ENCODE peak calls at places on chromosomes 7 and 10, in seven cellular contexts. V is mammary epithelial cell, X is heart right ventricle, P is epithelial cell of esophagus, C is spleen, R is cardiac fibroblast, B is kidney epithelial cell. W is an unnamed sample.

GRCh38 chr10:14235511-14235910 is 95.2 kb downstream of the FRMD4A start:
- DNase-seq in V (no peak), X (no peak), P (no peak), C (no peak), R (no peak), B (no peak), W (no peak)

GRCh38 chr10:13450078-13450477 is 78.7 kb downstream of the BEND7 start:
- DNase-seq in V (peak; percentile 81), X (no peak), P (peak; percentile 90), C (no peak), R (peak; percentile 68), B (no peak), W (peak; percentile 32)

GRCh38 chr10:125455855-125456254 is 227.1 kb downstream of the TEX36 start:
- DNase-seq in V (no peak), X (no peak), P (peak; percentile 23), C (no peak), R (no peak), B (no peak), W (no peak)

GRCh38 chr10:97853006-97853405 is 3.4 kb downstream of the GOLGA7B start:
- DNase-seq in V (no peak), X (no peak), P (peak; percentile 28), C (no peak), R (no peak), B (no peak), W (no peak)

GRCh38 chr7:113774182-113774807 is 144.5 kb downstream of the PPP1R3A start:
- DNase-seq in V (peak; percentile 16), X (peak; percentile 31), P (peak; percentile 68), C (no peak), R (peak; percentile 66), B (peak; percentile 7), W (peak; percentile 74)

GRCh38 chr10:100009283-100009792 is 409 bp downstream of the DNMBP start:
- DNase-seq in V (peak; percentile 41), X (peak; percentile 60), P (peak; percentile 57), C (peak; percentile 95), R (peak; percentile 39), B (no peak), W (no peak)

GRCh38 chr7:135167360-135167759 is 3.1 kb downstream of the CYREN start:
- DNase-seq in V (no peak), X (no peak), P (no peak), C (no peak), R (no peak), B (no peak), W (no peak)

GRCh38 chr10:123043409-123043925 is 34.7 kb downstream of the ACADSB start:
- DNase-seq in V (peak; percentile 58), X (peak; percentile 7), P (peak; percentile 82), C (no peak), R (peak; percentile 72), B (peak; percentile 26), W (peak; percentile 45)

GRCh38 chr10:114401195-114401741 is 3.0 kb downstream of the AFAP1L2 start:
- DNase-seq in V (no peak), X (peak; percentile 73), P (no peak), C (no peak), R (no peak), B (no peak), W (peak; percentile 37)

GRCh38 chr10:100817268-100817839 is 72.0 kb downstream of the PAX2 start:
- DNase-seq in V (no peak), X (no peak), P (no peak), C (no peak), R (no peak), B (no peak), W (no peak)

DNA sequence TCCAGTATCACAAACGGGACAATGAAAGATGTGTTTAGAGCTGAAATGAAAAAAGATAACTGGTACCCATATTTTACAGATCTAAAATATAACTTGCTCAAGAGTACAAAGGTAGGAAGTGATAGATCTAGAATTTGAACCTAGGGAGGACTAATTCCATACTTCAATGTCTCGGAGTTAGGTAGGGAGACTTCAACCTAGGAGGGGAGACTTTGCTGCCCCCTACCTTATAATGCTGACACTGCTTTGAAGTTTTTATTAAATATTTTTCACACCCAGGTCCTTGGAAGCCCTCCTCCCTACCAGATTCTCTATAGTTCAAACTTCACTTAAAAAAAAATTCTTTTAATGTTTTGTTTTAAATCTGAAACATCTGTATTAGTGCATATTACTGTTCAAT is 58.0 kb downstream of the MICU1 start:
- DNase-seq in V (no peak), X (no peak), P (peak; percentile 24), C (no peak), R (peak; percentile 16), B (no peak), W (peak; percentile 4)
- TF ChIP-seq CTCF in V (peak; percentile 44), X (no peak), P (peak; percentile 28), C (no peak), R (peak; percentile 31), B (peak; percentile 41), W (peak; percentile 9)

GRCh38 chr7:158206341-158206740 is 381.3 kb downstream of the PTPRN2 start:
- DNase-seq in V (no peak), X (no peak), P (no peak), C (no peak), R (no peak), B (no peak), W (no peak)

GRCh38 chr7:158209435-158209834 is 378.2 kb downstream of the PTPRN2 start:
- DNase-seq in V (no peak), X (no peak), P (no peak), C (no peak), R (no peak), B (no peak), W (no peak)

DNA sequence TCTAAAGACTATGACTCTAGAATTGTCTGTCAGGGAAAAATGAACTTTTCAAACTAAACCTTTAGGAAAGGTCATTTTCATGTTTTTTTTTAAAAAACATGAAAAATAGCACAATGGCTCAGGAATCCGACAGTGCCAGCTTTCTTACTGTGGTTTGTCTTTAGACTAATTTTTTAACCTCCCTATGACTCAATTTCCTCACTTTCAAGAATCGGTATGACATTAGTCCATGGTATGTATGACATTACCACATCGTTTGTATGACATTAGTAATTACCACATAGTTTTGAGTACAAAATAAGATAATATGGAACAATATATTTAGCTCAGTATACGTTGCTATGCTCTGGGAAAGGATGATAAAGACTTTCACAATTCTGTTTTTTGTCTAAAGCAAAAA is 383.2 kb downstream of the PTPRN2 start:
- DNase-seq in V (no peak), X (no peak), P (no peak), C (no peak), R (peak; percentile 2), B (no peak), W (no peak)
- H3K4me3 ChIP-seq in V (no peak overlapping the region), X (no peak overlapping the region), P (no peak overlapping the region), C (no peak overlapping the region), R (no peak overlapping the region), B (no peak overlapping the region), W (no peak overlapping the region)

DNA sequence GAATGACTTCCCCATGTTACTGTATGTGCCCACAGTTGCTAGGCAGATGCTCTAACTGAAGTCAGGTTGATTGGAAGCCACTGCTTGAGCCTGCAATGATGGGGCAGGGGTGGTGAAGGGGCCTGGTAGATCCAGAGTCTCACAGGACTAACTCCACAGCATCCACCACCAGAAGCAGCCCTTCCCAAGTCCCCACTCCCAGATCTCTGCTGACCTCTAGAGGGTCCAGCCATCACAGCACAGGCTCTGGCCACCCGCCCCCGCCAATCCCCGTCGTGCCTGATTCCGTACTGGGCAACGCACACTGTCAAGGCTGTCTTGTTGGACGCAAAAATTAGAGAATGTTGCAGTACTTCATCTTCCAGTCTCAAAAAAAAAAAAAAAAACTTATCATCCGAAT is 136.8 kb upstream of the PDE1C start:
- DNase-seq in V (no peak), X (no peak), P (no peak), C (no peak), R (no peak), B (no peak), W (no peak)
- TF ChIP-seq CTCF in V (peak; percentile 5), X (peak; percentile 10), P (peak; percentile 10), C (no peak), R (peak; percentile 23), B (peak; percentile 52), W (peak; percentile 35)

DNA sequence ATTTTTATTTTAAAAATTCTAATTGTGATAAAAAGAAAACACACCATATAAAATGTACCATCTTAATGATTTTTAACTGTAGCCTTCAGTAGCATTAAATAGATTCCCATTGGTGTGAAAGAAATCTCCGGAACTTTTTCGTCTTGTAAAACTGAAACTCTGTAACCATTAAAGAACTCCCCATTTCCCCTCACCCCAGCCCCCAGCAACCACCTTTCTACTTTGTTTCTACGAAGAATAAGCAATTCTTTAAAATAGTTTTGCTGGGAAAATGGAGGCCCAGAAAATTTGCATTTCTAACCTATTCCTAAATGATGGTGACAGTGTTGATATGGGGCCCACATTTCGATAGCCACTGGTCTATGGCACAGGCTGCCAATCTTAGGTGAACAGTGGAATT is 305.4 kb upstream of the PFKP start:
- DNase-seq in V (no peak), X (no peak), P (no peak), C (no peak), R (no peak), B (no peak), W (no peak)
- H3K4me3 ChIP-seq in V (no peak overlapping the region), X (no peak overlapping the region), P (no peak overlapping the region), C (no peak overlapping the region), R (no peak overlapping the region), B (no peak overlapping the region), W (no peak overlapping the region)

DNA sequence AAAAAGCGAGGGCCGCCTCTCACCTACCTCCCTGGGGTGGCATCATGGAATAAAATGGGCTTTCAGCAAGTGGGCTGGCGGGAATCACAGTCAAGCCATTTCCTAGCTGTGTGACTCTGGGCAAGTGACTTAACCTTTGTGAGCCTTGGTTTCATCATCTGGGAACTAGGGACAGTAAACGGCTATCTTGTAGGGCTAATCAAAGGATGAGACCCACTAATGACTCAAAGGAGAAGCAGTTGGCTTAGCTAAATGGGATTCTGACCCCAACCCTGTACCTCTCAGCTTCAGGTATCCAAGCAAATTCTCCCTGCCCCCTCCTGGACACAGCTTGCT is 25.8 kb downstream of the TRIM8 start:
- DNase-seq in V (no peak), X (no peak), P (no peak), C (no peak), R (no peak), B (no peak), W (no peak)
- TF ChIP-seq CTCF in V (no peak), X (no peak), P (no peak), C (no peak), R (no peak), B (no peak), W (no peak)

DNA sequence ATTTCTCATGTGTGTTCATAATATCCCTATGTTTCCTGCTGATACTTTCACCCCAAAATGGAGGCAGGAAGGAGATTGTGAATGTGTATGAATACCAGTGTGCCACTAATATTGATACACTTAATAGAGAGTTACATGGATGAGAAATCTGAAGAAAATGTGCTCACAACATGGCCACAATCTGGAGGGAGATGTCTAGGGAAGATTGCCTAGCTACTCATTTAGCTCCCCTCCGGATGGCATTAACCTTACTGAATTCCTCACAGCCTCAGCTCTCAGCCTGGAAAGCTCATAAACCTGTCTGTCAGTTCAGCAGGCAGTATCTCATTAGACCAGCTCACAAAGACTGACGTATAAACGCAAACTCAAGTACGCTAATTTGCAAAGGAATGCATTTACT is 23.4 kb upstream of the DMTF1 start:
- DNase-seq in V (no peak), X (no peak), P (no peak), C (no peak), R (no peak), B (no peak), W (no peak)
- H3K4me3 ChIP-seq in V (no peak overlapping the region), X (no peak overlapping the region), P (no peak overlapping the region), C (no peak overlapping the region), R (no peak overlapping the region), B (no peak overlapping the region), W (no peak overlapping the region)

W was measured in foreskin fibroblast.